ENCODE peak calls at places on chromosomes 13 and 19, in seven cellular contexts. One of them, this sample, is unnamed.

GRCh38 chr13:26538363-26539317 is 18.8 kb upstream of the WASF3 start:
- DNase-seq in choroid plexus epithelial cell: peak; percentile 15
- DNase-seq in heart left ventricle: no peak
- DNase-seq in cardiac fibroblast: peak; percentile 63
- DNase-seq in brain microvascular endothelial cell: no peak
- DNase-seq in HL-60: no peak
- DNase-seq in CD8-positive, alpha-beta T cell: no peak
- DNase-seq in this sample: no peak

GRCh38 chr13:65724261-65724660 is 1505.9 kb downstream of the PCDH9 start:
- DNase-seq in choroid plexus epithelial cell: peak; percentile 88
- DNase-seq in heart left ventricle: no peak
- DNase-seq in cardiac fibroblast: peak; percentile 80
- DNase-seq in brain microvascular endothelial cell: peak; percentile 71
- DNase-seq in HL-60: no peak
- DNase-seq in CD8-positive, alpha-beta T cell: no peak
- DNase-seq in this sample: no peak

GRCh38 chr13:34779171-34779570 is 162.9 kb upstream of the NBEA start:
- DNase-seq in choroid plexus epithelial cell: no peak
- DNase-seq in heart left ventricle: no peak
- DNase-seq in cardiac fibroblast: no peak
- DNase-seq in brain microvascular endothelial cell: no peak
- DNase-seq in HL-60: no peak
- DNase-seq in CD8-positive, alpha-beta T cell: no peak
- DNase-seq in this sample: no peak

GRCh38 chr19:49570997-49571676 is 9.2 kb downstream of the NOSIP start:
- DNase-seq in choroid plexus epithelial cell: no peak
- DNase-seq in heart left ventricle: no peak
- DNase-seq in cardiac fibroblast: no peak
- DNase-seq in brain microvascular endothelial cell: no peak
- DNase-seq in HL-60: peak; percentile 34
- DNase-seq in CD8-positive, alpha-beta T cell: no peak
- DNase-seq in this sample: no peak

GRCh38 chr19:16001481-16002312 is 52.9 kb downstream of the OR10H4 start:
- DNase-seq in choroid plexus epithelial cell: peak; percentile 91
- DNase-seq in heart left ventricle: no peak
- DNase-seq in cardiac fibroblast: peak; percentile 78
- DNase-seq in brain microvascular endothelial cell: peak; percentile 54
- DNase-seq in HL-60: peak; percentile 58
- DNase-seq in CD8-positive, alpha-beta T cell: peak; percentile 50
- DNase-seq in this sample: no peak

GRCh38 chr13:68257111-68257842 is 1027.1 kb upstream of the PCDH9 start:
- DNase-seq in choroid plexus epithelial cell: peak; percentile 61
- DNase-seq in heart left ventricle: no peak
- DNase-seq in cardiac fibroblast: no peak
- DNase-seq in brain microvascular endothelial cell: peak; percentile 12
- DNase-seq in HL-60: no peak
- DNase-seq in CD8-positive, alpha-beta T cell: no peak
- DNase-seq in this sample: no peak

GRCh38 chr19:36182612-36183454 is 30.6 kb upstream of the COX7A1 start:
- DNase-seq in choroid plexus epithelial cell: peak; percentile 48
- DNase-seq in heart left ventricle: no peak
- DNase-seq in cardiac fibroblast: peak; percentile 39
- DNase-seq in brain microvascular endothelial cell: peak; percentile 91
- DNase-seq in HL-60: no peak
- DNase-seq in CD8-positive, alpha-beta T cell: no peak
- DNase-seq in this sample: no peak

GRCh38 chr13:30846311-30846710 is 59.8 kb upstream of the MEDAG start:
- DNase-seq in choroid plexus epithelial cell: peak; percentile 82
- DNase-seq in heart left ventricle: no peak
- DNase-seq in cardiac fibroblast: peak; percentile 80
- DNase-seq in brain microvascular endothelial cell: no peak
- DNase-seq in HL-60: no peak
- DNase-seq in CD8-positive, alpha-beta T cell: no peak
- DNase-seq in this sample: no peak

GRCh38 chr19:41431426-41432386 is 4.5 kb upstream of the B3GNT8 start:
- DNase-seq in choroid plexus epithelial cell: peak; percentile 74
- DNase-seq in heart left ventricle: peak; percentile 92
- DNase-seq in cardiac fibroblast: peak; percentile 40
- DNase-seq in brain microvascular endothelial cell: peak; percentile 33
- DNase-seq in HL-60: peak; percentile 80
- DNase-seq in CD8-positive, alpha-beta T cell: no peak
- DNase-seq in this sample: no peak

GRCh38 chr19:40962460-40962961 is 28.6 kb upstream of the CYP2B6 start:
- DNase-seq in choroid plexus epithelial cell: peak; percentile 89
- DNase-seq in heart left ventricle: no peak
- DNase-seq in cardiac fibroblast: peak; percentile 35
- DNase-seq in brain microvascular endothelial cell: peak; percentile 38
- DNase-seq in HL-60: no peak
- DNase-seq in CD8-positive, alpha-beta T cell: no peak
- DNase-seq in this sample: no peak

GRCh38 chr19:39405261-39405912 is 1.3 kb upstream of the ZFP36 start:
- DNase-seq in choroid plexus epithelial cell: no peak
- DNase-seq in heart left ventricle: no peak
- DNase-seq in cardiac fibroblast: no peak
- DNase-seq in brain microvascular endothelial cell: no peak
- DNase-seq in HL-60: no peak
- DNase-seq in CD8-positive, alpha-beta T cell: no peak
- DNase-seq in this sample: no peak
- TF ChIP-seq CTCF in choroid plexus epithelial cell: no peak
- TF ChIP-seq CTCF in heart left ventricle: no peak
- TF ChIP-seq CTCF in cardiac fibroblast: no peak
- TF ChIP-seq CTCF in brain microvascular endothelial cell: no peak
- TF ChIP-seq CTCF in HL-60: no peak
- TF ChIP-seq CTCF in CD8-positive, alpha-beta T cell: no peak
- TF ChIP-seq CTCF in this sample: no peak

GRCh38 chr19:21607453-21607852 is 102.1 kb downstream of the ZNF429 start:
- DNase-seq in choroid plexus epithelial cell: no peak
- DNase-seq in heart left ventricle: no peak
- DNase-seq in cardiac fibroblast: no peak
- DNase-seq in brain microvascular endothelial cell: no peak
- DNase-seq in HL-60: no peak
- DNase-seq in CD8-positive, alpha-beta T cell: no peak
- DNase-seq in this sample: no peak
- TF ChIP-seq CTCF in choroid plexus epithelial cell: no peak
- TF ChIP-seq CTCF in heart left ventricle: no peak
- TF ChIP-seq CTCF in cardiac fibroblast: no peak
- TF ChIP-seq CTCF in brain microvascular endothelial cell: no peak
- TF ChIP-seq CTCF in HL-60: no peak
- TF ChIP-seq CTCF in CD8-positive, alpha-beta T cell: no peak
- TF ChIP-seq CTCF in this sample: no peak

GRCh38 chr13:96982672-96983071 is 11.6 kb downstream of the OXGR1 start:
- DNase-seq in choroid plexus epithelial cell: peak; percentile 4
- DNase-seq in heart left ventricle: no peak
- DNase-seq in cardiac fibroblast: peak; percentile 90
- DNase-seq in brain microvascular endothelial cell: peak; percentile 6
- DNase-seq in HL-60: peak; percentile 28
- DNase-seq in CD8-positive, alpha-beta T cell: no peak
- DNase-seq in this sample: no peak
- TF ChIP-seq CTCF in choroid plexus epithelial cell: no peak
- TF ChIP-seq CTCF in heart left ventricle: no peak
- TF ChIP-seq CTCF in cardiac fibroblast: no peak
- TF ChIP-seq CTCF in brain microvascular endothelial cell: no peak
- TF ChIP-seq CTCF in HL-60: no peak
- TF ChIP-seq CTCF in CD8-positive, alpha-beta T cell: no peak
- TF ChIP-seq CTCF in this sample: no peak

GRCh38 chr13:38697628-38698333 is 10.9 kb downstream of the FREM2 start:
- DNase-seq in choroid plexus epithelial cell: peak; percentile 17
- DNase-seq in heart left ventricle: no peak
- DNase-seq in cardiac fibroblast: no peak
- DNase-seq in brain microvascular endothelial cell: no peak
- DNase-seq in HL-60: no peak
- DNase-seq in CD8-positive, alpha-beta T cell: no peak
- DNase-seq in this sample: no peak
- TF ChIP-seq CTCF in choroid plexus epithelial cell: no peak
- TF ChIP-seq CTCF in heart left ventricle: no peak
- TF ChIP-seq CTCF in cardiac fibroblast: no peak
- TF ChIP-seq CTCF in brain microvascular endothelial cell: peak; percentile 23
- TF ChIP-seq CTCF in HL-60: no peak
- TF ChIP-seq CTCF in CD8-positive, alpha-beta T cell: no peak
- TF ChIP-seq CTCF in this sample: no peak

GRCh38 chr13:75225288-75225687 is 256.7 kb downstream of the TBC1D4 start:
- DNase-seq in choroid plexus epithelial cell: no peak
- DNase-seq in heart left ventricle: no peak
- DNase-seq in cardiac fibroblast: no peak
- DNase-seq in brain microvascular endothelial cell: no peak
- DNase-seq in HL-60: no peak
- DNase-seq in CD8-positive, alpha-beta T cell: no peak
- DNase-seq in this sample: no peak
- TF ChIP-seq CTCF in choroid plexus epithelial cell: no peak
- TF ChIP-seq CTCF in heart left ventricle: no peak
- TF ChIP-seq CTCF in cardiac fibroblast: no peak
- TF ChIP-seq CTCF in brain microvascular endothelial cell: no peak
- TF ChIP-seq CTCF in HL-60: no peak
- TF ChIP-seq CTCF in CD8-positive, alpha-beta T cell: no peak
- TF ChIP-seq CTCF in this sample: no peak

This sample was measured in omental fat pad.